ENCODE peak calls at places on chromosomes 1 and 21, in eight cellular contexts. C is stimulated activated CD4-positive, alpha-beta T cell treated with anti-CD3 and anti-CD28 coated beads, Interleukin-1b, Interleukin-23, amount 100 ng/mL, for 1 hour; G is hepatocyte; V is T-helper 1 cell; O is GDM1; Z is substantia nigra; N is left ventricle myocardium inferior; S is activated gamma-delta T cell. X is an unnamed sample.
A peak's percentile ranks its signal among the peaks of the same experiment; 100 is the strongest.

GRCh38 chr1:23524716-23525401 is 6.2 kb downstream of the E2F2 start:
- DNase-seq in C (no peak), G (no peak), V (peak; percentile 22), O (no peak), Z (no peak), N (no peak), S (no peak), X (no peak)

GRCh38 chr1:115325876-115326275 is 12.2 kb downstream of the NGF start:
- DNase-seq in C (no peak), G (no peak), V (no peak), O (no peak), Z (no peak), N (no peak), S (no peak), X (no peak)

GRCh38 chr1:25821630-25822091 is 1.9 kb downstream of the MTFR1L start:
- DNase-seq in C (no peak), G (no peak), V (no peak), O (no peak), Z (no peak), N (no peak), S (no peak), X (no peak)

GRCh38 chr1:38736399-38736798 is 123.2 kb downstream of the RRAGC start:
- DNase-seq in C (no peak), G (no peak), V (no peak), O (no peak), Z (no peak), N (no peak), S (no peak), X (no peak)

GRCh38 chr1:2073382-2074230 is 23.4 kb downstream of the PRKCZ start:
- DNase-seq in C (no peak), G (no peak), V (no peak), O (no peak), Z (peak; percentile 92), N (no peak), S (no peak), X (no peak)

GRCh38 chr1:66176828-66177227 is 357.1 kb upstream of the SGIP1 start:
- DNase-seq in C (no peak), G (no peak), V (no peak), O (no peak), Z (no peak), N (no peak), S (no peak), X (no peak)

GRCh38 chr1:22592919-22593790 is 29.9 kb downstream of the EPHA8 start:
- DNase-seq in C (no peak), G (no peak), V (no peak), O (no peak), Z (no peak), N (no peak), S (no peak), X (no peak)

GRCh38 chr1:212483154-212483505 is 50.4 kb downstream of the NENF start:
- DNase-seq in C (no peak), G (no peak), V (no peak), O (no peak), Z (no peak), N (no peak), S (no peak), X (no peak)

GRCh38 chr1:88670462-88670861 is 13.6 kb upstream of the PKN2 start:
- DNase-seq in C (no peak), G (no peak), V (no peak), O (no peak), Z (no peak), N (no peak), S (no peak), X (no peak)

GRCh38 chr1:60970081-60970509 is 112.3 kb upstream of the NFIA start:
- DNase-seq in C (no peak), G (peak; percentile 30), V (no peak), O (no peak), Z (peak; percentile 26), N (no peak), S (no peak), X (no peak)

GRCh38 chr21:35428927-35429326 is 379.8 kb upstream of the RUNX1 start:
- DNase-seq in C (no peak), G (no peak), V (no peak), O (no peak), Z (no peak), N (no peak), S (no peak), X (no peak)

GRCh38 chr1:98086796-98087195 is 166.0 kb upstream of the DPYD start:
- DNase-seq in C (no peak), G (peak; percentile 62), V (no peak), O (no peak), Z (no peak), N (no peak), S (no peak), X (peak; percentile 97)

GRCh38 chr1:186244825-186245224 is 130.2 kb downstream of the TPR start:
- DNase-seq in C (no peak), G (no peak), V (no peak), O (no peak), Z (no peak), N (no peak), S (no peak), X (no peak)

GRCh38 chr21:34736116-34736870 is 67.5 kb downstream of the CLIC6 start:
- DNase-seq in C (no peak), G (no peak), V (no peak), O (no peak), Z (no peak), N (no peak), S (no peak), X (no peak)

GRCh38 chr1:244054924-244055263 is 3.8 kb downstream of the ZBTB18 start:
- DNase-seq in C (no peak), G (no peak), V (no peak), O (no peak), Z (no peak), N (no peak), S (no peak), X (no peak)

GRCh38 chr21:45080639-45081414 is 6.4 kb downstream of the ADARB1 start:
- DNase-seq in C (no peak), G (peak; percentile 53), V (peak; percentile 19), O (no peak), Z (no peak), N (no peak), S (no peak), X (no peak)

GRCh38 chr1:98306517-98307089 is 354.9 kb upstream of the SNX7 start:
- DNase-seq in C (no peak), G (no peak), V (no peak), O (no peak), Z (no peak), N (no peak), S (no peak), X (no peak)

GRCh38 chr1:2984399-2985061 is 36.7 kb upstream of the ACTRT2 start:
- DNase-seq in C (no peak), G (no peak), V (no peak), O (no peak), Z (no peak), N (peak; percentile 5), S (no peak), X (no peak)

GRCh38 chr1:216032284-216032683 is 391.0 kb downstream of the USH2A start:
- DNase-seq in C (no peak), G (no peak), V (no peak), O (no peak), Z (no peak), N (no peak), S (no peak), X (no peak)

GRCh38 chr1:214446772-214447556 is 104.4 kb downstream of the PTPN14 start:
- DNase-seq in C (no peak), G (peak; percentile 76), V (no peak), O (no peak), Z (no peak), N (no peak), S (no peak), X (peak; percentile 100)

GRCh38 chr1:23416964-23417363 is 7.6 kb downstream of the TCEA3 start:
- DNase-seq in C (no peak), G (no peak), V (no peak), O (no peak), Z (no peak), N (no peak), S (no peak), X (no peak)

GRCh38 chr1:5831600-5832335 is 160.5 kb downstream of the NPHP4 start:
- DNase-seq in C (no peak), G (no peak), V (no peak), O (no peak), Z (no peak), N (no peak), S (no peak), X (no peak)

GRCh38 chr1:64691631-64692030 is 53.2 kb upstream of the RAVER2 start:
- DNase-seq in C (no peak), G (no peak), V (no peak), O (no peak), Z (no peak), N (no peak), S (no peak), X (no peak)

GRCh38 chr1:227898502-227899140 is 49.1 kb downstream of the WNT9A start:
- DNase-seq in C (no peak), G (no peak), V (no peak), O (no peak), Z (no peak), N (no peak), S (no peak), X (no peak)

GRCh38 chr1:91700332-91700731 is 185.6 kb downstream of the TGFBR3 start:
- DNase-seq in C (no peak), G (no peak), V (no peak), O (no peak), Z (no peak), N (no peak), S (no peak), X (peak; percentile 6)

GRCh38 chr21:17495680-17496079 is 17.2 kb upstream of the CXADR start:
- DNase-seq in C (no peak), G (no peak), V (no peak), O (no peak), Z (no peak), N (no peak), S (no peak), X (no peak)

GRCh38 chr1:30111431-30111830 is 612.0 kb downstream of the MATN1 start:
- DNase-seq in C (no peak), G (peak; percentile 76), V (no peak), O (no peak), Z (peak; percentile 15), N (peak; percentile 27), S (no peak), X (peak; percentile 13)

GRCh38 chr1:169115891-169116585 is 9.5 kb downstream of the ATP1B1 start:
- DNase-seq in C (no peak), G (peak; percentile 88), V (no peak), O (no peak), Z (no peak), N (peak; percentile 48), S (no peak), X (peak; percentile 92)

GRCh38 chr1:10691740-10692125 is 104.7 kb downstream of the CASZ1 start:
- DNase-seq in C (no peak), G (peak; percentile 75), V (no peak), O (no peak), Z (no peak), N (no peak), S (no peak), X (no peak)

GRCh38 chr21:45809421-45809820 is 165.9 kb downstream of the PCBP3 start:
- DNase-seq in C (no peak), G (no peak), V (no peak), O (no peak), Z (no peak), N (no peak), S (no peak), X (no peak)

GRCh38 chr1:246780264-246780663 is 56.1 kb downstream of the SCCPDH start:
- DNase-seq in C (no peak), G (no peak), V (no peak), O (no peak), Z (no peak), N (no peak), S (no peak), X (no peak)

GRCh38 chr1:230268371-230269170 is 157.6 kb downstream of the PGBD5 start:
- DNase-seq in C (no peak), G (peak; percentile 79), V (no peak), O (peak; percentile 49), Z (peak; percentile 55), N (no peak), S (no peak), X (no peak)

GRCh38 chr1:30911061-30911954 is 2.8 kb upstream of the SDC3 start:
- DNase-seq in C (peak; percentile 30), G (peak; percentile 95), V (no peak), O (peak; percentile 21), Z (peak; percentile 86), N (peak; percentile 88), S (no peak), X (peak; percentile 70)

GRCh38 chr1:51744506-51745303 is 127.8 kb downstream of the OSBPL9 start:
- DNase-seq in C (no peak), G (no peak), V (no peak), O (no peak), Z (no peak), N (no peak), S (no peak), X (no peak)